ENCODE peak calls at places on chromosomes 7 and 10, in seven cellular contexts. U is neural progenitor cell, I is mesendoderm, R is cardiac muscle cell, N is HepG2, Z is GM23338, Y is Peyer's patch. L is an unnamed sample.

GRCh38 chr7:95527033-95527775 is 41.5 kb downstream of the ASB4 start:
- DNase-seq in U (peak; percentile 81), I (peak; percentile 79), R (peak; percentile 75), N (peak; percentile 58), Z (peak; percentile 89), Y (no peak), L (peak; percentile 72)

GRCh38 chr10:74047871-74048270 is 50.0 kb downstream of the VCL start:
- DNase-seq in U (no peak), I (no peak), R (peak; percentile 51), N (no peak), Z (no peak), Y (no peak), L (no peak)

GRCh38 chr10:113752553-113752952 is 1.1 kb downstream of the PLEKHS1 start:
- DNase-seq in U (no peak), I (no peak), R (no peak), N (no peak), Z (no peak), Y (peak; percentile 56), L (no peak)

GRCh38 chr7:143518521-143518920 is 40.8 kb downstream of the TAS2R41 start:
- DNase-seq in U (peak; percentile 25), I (peak; percentile 13), R (no peak), N (no peak), Z (no peak), Y (no peak), L (no peak)

GRCh38 chr10:86958831-86959736 is 685 bp downstream of the SNCG start:
- DNase-seq in U (no peak), I (peak; percentile 79), R (peak; percentile 80), N (peak; percentile 31), Z (no peak), Y (no peak), L (peak; percentile 74)

GRCh38 chr10:82814635-82815034 is 939.6 kb downstream of the NRG3 start:
- DNase-seq in U (no peak), I (no peak), R (no peak), N (no peak), Z (no peak), Y (no peak), L (no peak)

GRCh38 chr7:93402944-93403343 is 170.8 kb downstream of the VPS50 start:
- DNase-seq in U (no peak), I (no peak), R (no peak), N (no peak), Z (no peak), Y (no peak), L (no peak)

GRCh38 chr7:96786261-96786997 is 76.8 kb upstream of the SEM1 start:
- DNase-seq in U (peak; percentile 49), I (peak; percentile 62), R (no peak), N (no peak), Z (peak; percentile 79), Y (no peak), L (peak; percentile 32)

GRCh38 chr7:116500071-116500853 is 724 bp downstream of the CAV2 start:
- DNase-seq in U (peak; percentile 38), I (peak; percentile 79), R (peak; percentile 57), N (no peak), Z (peak; percentile 71), Y (peak; percentile 58), L (peak; percentile 32)

DNA sequence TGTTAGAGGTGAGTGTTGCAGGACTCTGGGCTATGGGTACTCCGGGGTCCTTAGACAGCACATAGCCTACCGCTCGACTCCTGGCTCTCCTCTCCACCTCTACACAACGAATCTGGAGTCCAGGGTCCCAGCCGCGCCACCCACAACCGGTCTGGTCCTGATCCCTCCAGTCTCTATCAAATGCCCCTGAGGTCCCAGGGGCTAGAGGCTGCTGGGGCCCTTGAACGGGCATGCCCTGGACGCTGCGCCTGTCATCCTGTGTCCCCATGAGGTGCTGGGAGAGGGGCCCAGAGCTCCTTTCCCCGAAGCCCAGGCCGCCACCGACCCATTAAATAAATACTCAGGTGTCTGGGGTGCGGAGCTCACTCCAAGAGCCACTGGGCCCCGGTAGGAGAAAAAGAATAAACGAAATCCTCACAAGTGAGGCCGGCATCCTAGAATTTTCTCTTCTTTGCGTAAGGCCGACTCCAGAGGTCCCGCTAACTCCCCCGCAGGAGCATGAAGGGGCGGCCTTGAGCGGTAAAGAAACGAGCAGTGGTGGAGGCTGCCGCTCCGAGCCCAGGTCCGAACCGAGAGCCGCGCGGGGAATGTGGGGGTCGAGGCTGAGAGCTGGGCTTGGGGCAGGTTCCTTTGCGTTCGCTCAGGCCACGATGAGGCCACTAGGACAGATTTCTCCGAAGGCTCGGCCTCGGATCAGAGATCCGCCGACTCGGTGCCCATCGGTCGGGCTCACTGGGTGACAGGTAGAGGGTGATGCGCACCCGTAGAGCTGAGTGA is 166.7 kb downstream of the NRF1 start:
- DNase-seq in U (peak; percentile 54), I (no peak), R (no peak), N (no peak), Z (no peak), Y (no peak), L (peak; percentile 76)
- H3K27me3 ChIP-seq in U (peaks cover 100% of the 10 kb centered on the region), I (peaks cover 45% of the 10 kb centered on the region), R (peaks cover 99% of the 10 kb centered on the region), N (peaks cover 10% of the 10 kb centered on the region), Z (peaks cover 50% of the 10 kb centered on the region), Y (no peaks in the 10 kb centered on the region), L (peaks cover 70% of the 10 kb centered on the region)

DNA sequence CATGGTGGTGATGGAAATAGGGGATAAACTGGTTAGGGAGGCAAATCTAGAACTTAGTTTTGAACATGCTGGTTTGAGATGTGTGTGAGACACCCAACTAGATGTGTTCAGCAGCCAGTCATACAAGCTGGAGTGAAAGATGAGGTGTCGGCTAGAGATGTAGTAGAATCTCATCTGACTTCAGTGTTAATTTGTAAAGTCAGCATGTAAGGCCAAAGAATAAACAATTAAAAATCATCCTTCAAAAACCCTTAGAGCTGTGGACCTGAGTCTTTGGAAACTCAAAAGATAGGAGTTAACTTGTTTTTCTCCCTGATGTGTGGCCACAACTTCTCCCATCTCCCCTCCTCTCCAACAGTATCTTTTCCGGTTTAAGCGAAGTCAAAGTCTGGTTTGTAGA is 22.8 kb upstream of the AGK start:
- DNase-seq in U (no peak), I (no peak), R (no peak), N (no peak), Z (no peak), Y (no peak), L (no peak)
- H3K27me3 ChIP-seq in U (no peaks in the 10 kb centered on the region), I (no peaks in the 10 kb centered on the region), R (no peaks in the 10 kb centered on the region), N (no peaks in the 10 kb centered on the region), Z (no peaks in the 10 kb centered on the region), Y (no peaks in the 10 kb centered on the region), L (no peaks in the 10 kb centered on the region)

GRCh38 chr7:113370910-113371309 is 252.6 kb upstream of the SMIM30 start:
- DNase-seq in U (no peak), I (no peak), R (no peak), N (no peak), Z (no peak), Y (no peak), L (no peak)
- H3K27me3 ChIP-seq in U (peaks cover 47% of the 10 kb centered on the region), I (peaks cover 4% of the 10 kb centered on the region), R (no peaks in the 10 kb centered on the region), N (no peaks in the 10 kb centered on the region), Z (peaks cover 66% of the 10 kb centered on the region), Y (no peaks in the 10 kb centered on the region), L (peaks cover 42% of the 10 kb centered on the region)

GRCh38 chr10:23204773-23205172 is 12.7 kb downstream of the PTF1A start:
- DNase-seq in U (peak; percentile 86), I (peak; percentile 63), R (no peak), N (no peak), Z (peak; percentile 67), Y (no peak), L (peak; percentile 65)
- H3K27me3 ChIP-seq in U (peaks cover 98% of the 10 kb centered on the region), I (peaks cover 54% of the 10 kb centered on the region), R (peaks cover 100% of the 10 kb centered on the region), N (peaks cover 1% of the 10 kb centered on the region), Z (peaks cover 80% of the 10 kb centered on the region), Y (no peaks in the 10 kb centered on the region), L (peaks cover 55% of the 10 kb centered on the region)

DNA sequence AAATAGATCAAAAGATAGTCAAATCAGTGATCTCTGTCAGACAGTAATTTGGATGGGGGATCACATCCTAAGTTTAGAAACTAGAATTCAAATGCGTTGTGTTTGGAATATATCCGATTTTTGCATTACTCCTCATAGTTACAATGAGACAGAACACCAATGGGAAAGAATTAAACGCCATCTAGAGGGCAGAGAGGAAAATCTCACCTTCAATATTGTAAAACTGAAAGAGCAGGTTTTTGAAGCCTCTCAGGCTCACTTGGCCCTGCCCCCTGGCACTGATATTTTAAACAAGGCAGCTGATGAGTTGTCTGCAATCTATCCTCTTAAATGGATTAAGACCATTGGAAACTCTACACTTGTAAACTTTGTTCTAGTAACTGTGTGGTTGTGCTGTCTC is 17.7 kb downstream of the FRG2B start:
- DNase-seq in U (no peak), I (peak; percentile 1), R (peak; percentile 23), N (no peak), Z (peak; percentile 52), Y (no peak), L (no peak)
- H3K27me3 ChIP-seq in U (no peaks in the 10 kb centered on the region), I (no peaks in the 10 kb centered on the region), R (no peaks in the 10 kb centered on the region), N (no peaks in the 10 kb centered on the region), Z (no peaks in the 10 kb centered on the region), Y (no peaks in the 10 kb centered on the region), L (no peaks in the 10 kb centered on the region)

GRCh38 chr7:36840930-36841329 is 116.6 kb upstream of the AOAH start:
- DNase-seq in U (no peak), I (no peak), R (no peak), N (no peak), Z (no peak), Y (no peak), L (no peak)
- H3K27me3 ChIP-seq in U (no peaks in the 10 kb centered on the region), I (no peaks in the 10 kb centered on the region), R (no peaks in the 10 kb centered on the region), N (no peaks in the 10 kb centered on the region), Z (no peaks in the 10 kb centered on the region), Y (no peaks in the 10 kb centered on the region), L (no peaks in the 10 kb centered on the region)

GRCh38 chr7:149771199-149771636 is 2.2 kb downstream of the ZNF467 start:
- DNase-seq in U (no peak), I (no peak), R (no peak), N (no peak), Z (peak; percentile 30), Y (no peak), L (no peak)

GRCh38 chr7:149770728-149771127 is 2.7 kb downstream of the ZNF467 start:
- DNase-seq in U (no peak), I (no peak), R (no peak), N (no peak), Z (no peak), Y (no peak), L (no peak)

GRCh38 chr7:149771696-149772235 is 1.6 kb downstream of the ZNF467 start:
- DNase-seq in U (peak; percentile 97), I (peak; percentile 95), R (peak; percentile 99), N (peak; percentile 61), Z (peak; percentile 90), Y (peak; percentile 91), L (peak; percentile 99)

GRCh38 chr7:149768931-149769330 is 4.5 kb downstream of the ZNF467 start:
- DNase-seq in U (no peak), I (no peak), R (no peak), N (no peak), Z (no peak), Y (no peak), L (no peak)

GRCh38 chr7:149769915-149770314 is 3.5 kb downstream of the ZNF467 start:
- DNase-seq in U (no peak), I (no peak), R (no peak), N (no peak), Z (no peak), Y (no peak), L (no peak)
- H3K27me3 ChIP-seq in U (peaks cover 92% of the 10 kb centered on the region), I (peaks cover 53% of the 10 kb centered on the region), R (peaks cover 47% of the 10 kb centered on the region), N (peaks cover 8% of the 10 kb centered on the region), Z (peaks cover 80% of the 10 kb centered on the region), Y (no peaks in the 10 kb centered on the region), L (peaks cover 81% of the 10 kb centered on the region)

GRCh38 chr7:128909605-128910568 is 622 bp downstream of the KCP start:
- DNase-seq in U (peak; percentile 70), I (peak; percentile 87), R (peak; percentile 69), N (no peak), Z (peak; percentile 74), Y (no peak), L (peak; percentile 86)
- H3K27me3 ChIP-seq in U (peaks cover 34% of the 10 kb centered on the region), I (no peaks in the 10 kb centered on the region), R (peaks cover 26% of the 10 kb centered on the region), N (no peaks in the 10 kb centered on the region), Z (peaks cover 65% of the 10 kb centered on the region), Y (no peaks in the 10 kb centered on the region), L (peaks cover 14% of the 10 kb centered on the region)

GRCh38 chr10:101258179-101258885 is 29.1 kb upstream of the LBX1 start:
- DNase-seq in U (no peak), I (peak; percentile 77), R (no peak), N (no peak), Z (peak; percentile 81), Y (no peak), L (peak; percentile 78)
- H3K27me3 ChIP-seq in U (peaks cover 86% of the 10 kb centered on the region), I (no peaks in the 10 kb centered on the region), R (no peaks in the 10 kb centered on the region), N (peaks cover 3% of the 10 kb centered on the region), Z (peaks cover 22% of the 10 kb centered on the region), Y (no peaks in the 10 kb centered on the region), L (peaks cover 9% of the 10 kb centered on the region)